ENCODE peak calls at places on chromosome 2, in eight cellular contexts. X is breast epithelium, O is AG04450, S is lower lobe of right lung, R is GM12864, Z is neural crest cell, V is fibroblast of lung, L is astrocyte. M is an unnamed sample.
A peak's percentile ranks its signal among the peaks of the same experiment; 100 is the strongest.

GRCh38 chr2:2182688-2183087 is 148.4 kb downstream of the MYT1L start:
- DNase-seq in X (no peak), O (no peak), S (no peak), R (no peak), Z (no peak), V (no peak), L (no peak), M (no peak)

GRCh38 chr2:10278029-10278762 is 24.5 kb upstream of the HPCAL1 start:
- DNase-seq in X (no peak), O (no peak), S (peak; percentile 90), R (no peak), Z (no peak), V (peak; percentile 84), L (peak; percentile 76), M (no peak)

GRCh38 chr2:204645018-204645775 is 99.9 kb downstream of the PARD3B start:
- DNase-seq in X (no peak), O (no peak), S (no peak), R (no peak), Z (no peak), V (peak; percentile 55), L (peak; percentile 47), M (no peak)

GRCh38 chr2:168660859-168661258 is 141.6 kb upstream of the NOSTRIN start:
- DNase-seq in X (no peak), O (no peak), S (no peak), R (no peak), Z (no peak), V (no peak), L (no peak), M (no peak)

GRCh38 chr2:16525265-16525887 is 140.3 kb downstream of the CYRIA start:
- DNase-seq in X (no peak), O (no peak), S (no peak), R (no peak), Z (peak; percentile 39), V (no peak), L (no peak), M (no peak)

GRCh38 chr2:193222456-193222855 is 1027.7 kb upstream of the TMEFF2 start:
- DNase-seq in X (no peak), O (no peak), S (no peak), R (no peak), Z (no peak), V (no peak), L (no peak), M (no peak)

GRCh38 chr2:5145801-5146200 is 546.4 kb upstream of the SOX11 start:
- DNase-seq in X (no peak), O (no peak), S (no peak), R (no peak), Z (no peak), V (no peak), L (no peak), M (no peak)

GRCh38 chr2:119011162-119011909 is 69.3 kb downstream of the MARCO start:
- DNase-seq in X (no peak), O (no peak), S (peak; percentile 66), R (no peak), Z (peak; percentile 74), V (peak; percentile 28), L (peak; percentile 9), M (no peak)

GRCh38 chr2:238644095-238645081 is 203.5 kb upstream of the TWIST2 start:
- DNase-seq in X (no peak), O (peak; percentile 30), S (no peak), R (no peak), Z (no peak), V (peak; percentile 81), L (peak; percentile 82), M (no peak)

GRCh38 chr2:143157001-143157798 is 28.0 kb downstream of the ARHGAP15 start:
- DNase-seq in X (no peak), O (no peak), S (no peak), R (no peak), Z (no peak), V (no peak), L (no peak), M (no peak)

GRCh38 chr2:214750529-214750928 is 59.0 kb downstream of the BARD1 start:
- DNase-seq in X (no peak), O (no peak), S (no peak), R (no peak), Z (no peak), V (no peak), L (no peak), M (no peak)

GRCh38 chr2:120983344-120983743 is 247.7 kb downstream of the GLI2 start:
- DNase-seq in X (no peak), O (peak; percentile 45), S (no peak), R (no peak), Z (no peak), V (no peak), L (no peak), M (no peak)

GRCh38 chr2:150647943-150648342 is 160.5 kb upstream of the RND3 start:
- DNase-seq in X (no peak), O (no peak), S (no peak), R (no peak), Z (no peak), V (no peak), L (no peak), M (no peak)

GRCh38 chr2:178059656-178060055 is 12.9 kb downstream of the PDE11A start:
- DNase-seq in X (no peak), O (no peak), S (no peak), R (no peak), Z (no peak), V (no peak), L (no peak), M (no peak)

GRCh38 chr2:45370367-45370766 is 240.7 kb downstream of the SRBD1 start:
- DNase-seq in X (no peak), O (no peak), S (no peak), R (no peak), Z (no peak), V (peak; percentile 51), L (peak; percentile 46), M (no peak)

GRCh38 chr2:41934323-41935003 is 113.4 kb upstream of the PKDCC start:
- DNase-seq in X (no peak), O (peak; percentile 26), S (no peak), R (no peak), Z (no peak), V (peak; percentile 87), L (peak; percentile 85), M (no peak)

GRCh38 chr2:188506843-188507242 is 215.2 kb downstream of the GULP1 start:
- DNase-seq in X (no peak), O (no peak), S (no peak), R (no peak), Z (no peak), V (peak; percentile 35), L (peak; percentile 31), M (no peak)

GRCh38 chr2:38620282-38620977 is 17.7 kb upstream of the HNRNPLL start:
- DNase-seq in X (no peak), O (no peak), S (no peak), R (no peak), Z (no peak), V (peak; percentile 68), L (peak; percentile 66), M (no peak)

GRCh38 chr2:191666733-191667132 is 11.2 kb upstream of the NABP1 start:
- DNase-seq in X (no peak), O (no peak), S (no peak), R (peak; percentile 77), Z (no peak), V (peak; percentile 60), L (peak; percentile 56), M (no peak)

GRCh38 chr2:9740382-9741040 is 102.8 kb upstream of the TAF1B start:
- DNase-seq in X (no peak), O (no peak), S (no peak), R (no peak), Z (no peak), V (peak; percentile 18), L (no peak), M (no peak)

GRCh38 chr2:238988105-238988504 is 140.2 kb downstream of the TWIST2 start:
- DNase-seq in X (no peak), O (no peak), S (no peak), R (no peak), Z (no peak), V (no peak), L (no peak), M (no peak)

GRCh38 chr2:127637725-127638252 is 8.2 kb upstream of the GPR17 start:
- DNase-seq in X (no peak), O (peak; percentile 44), S (no peak), R (no peak), Z (no peak), V (peak; percentile 82), L (peak; percentile 71), M (no peak)

GRCh38 chr2:120227111-120227991 is 4.2 kb upstream of the TMEM185B start:
- DNase-seq in X (no peak), O (no peak), S (no peak), R (no peak), Z (no peak), V (no peak), L (no peak), M (no peak)

GRCh38 chr2:135600915-135601314 is 69.6 kb downstream of the R3HDM1 start:
- DNase-seq in X (no peak), O (no peak), S (no peak), R (no peak), Z (no peak), V (no peak), L (no peak), M (no peak)
- TF ChIP-seq CTCF in X (no peak), O (peak; percentile 27), S (no peak), R (no peak), Z (no peak), V (peak; percentile 13), L (peak; percentile 7), M (no peak)

GRCh38 chr2:190598621-190599020 is 50.3 kb upstream of the NAB1 start:
- DNase-seq in X (no peak), O (no peak), S (no peak), R (no peak), Z (no peak), V (no peak), L (no peak), M (no peak)
- TF ChIP-seq CTCF in X (no peak), O (no peak), S (no peak), R (no peak), Z (no peak), V (no peak), L (no peak), M (no peak)

GRCh38 chr2:72367530-72368225 is 220.0 kb upstream of the CYP26B1 start:
- DNase-seq in X (peak; percentile 80), O (peak; percentile 67), S (peak; percentile 58), R (no peak), Z (no peak), V (peak; percentile 85), L (peak; percentile 80), M (no peak)
- TF ChIP-seq CTCF in X (no peak), O (peak; percentile 40), S (peak; percentile 7), R (no peak), Z (no peak), V (peak; percentile 51), L (no peak), M (no peak)

DNA sequence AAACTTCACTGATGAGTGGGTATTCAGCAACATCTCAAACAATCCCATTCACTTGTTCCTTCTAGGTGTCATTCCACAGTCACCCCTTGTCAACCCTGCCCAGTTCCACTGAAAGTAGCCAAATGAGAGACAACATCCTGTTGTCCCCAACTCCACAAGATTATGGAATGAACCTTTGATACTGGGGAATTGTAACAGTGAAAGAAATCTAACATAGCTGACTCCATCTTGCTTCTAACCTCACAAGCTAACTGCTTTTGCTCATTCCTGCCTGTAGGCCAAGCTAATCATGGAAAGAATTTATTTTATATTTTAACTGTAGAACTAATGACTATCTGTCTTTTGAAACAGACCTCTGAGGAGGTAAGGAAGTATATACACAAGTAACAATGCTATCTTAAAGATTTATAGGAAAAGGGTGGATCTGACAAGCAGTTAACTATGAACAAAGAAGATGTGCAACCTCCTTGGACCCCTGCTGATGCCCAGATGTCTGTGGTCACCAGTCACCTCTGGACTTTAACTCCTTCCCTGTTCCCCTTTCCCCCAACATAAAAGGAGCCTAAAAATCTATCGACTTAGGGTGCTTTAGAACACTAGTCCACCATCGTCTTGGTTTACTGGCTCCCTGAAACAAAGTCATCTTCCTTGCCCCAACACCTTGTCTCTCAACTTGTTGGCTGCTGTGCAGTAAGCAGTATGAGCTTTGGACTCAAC is 6.9 kb upstream of the ANXA4 start:
- DNase-seq in X (no peak), O (no peak), S (no peak), R (no peak), Z (no peak), V (no peak), L (no peak), M (no peak)
- TF ChIP-seq CTCF in X (no peak), O (no peak), S (no peak), R (no peak), Z (no peak), V (no peak), L (no peak), M (no peak)